ENCODE peak calls at places on chromosome 14, in eight cellular contexts. Y, S, L, T, B, N, C and O are unnamed samples.
A peak's percentile ranks its signal among the peaks of the same experiment; 100 is the strongest.

GRCh38 chr14:93744176-93744575 is 44.1 kb downstream of the PRIMA1 start:
- DNase-seq in Y (no peak), S (no peak), L (no peak), T (no peak), B (no peak), N (no peak), C (no peak), O (no peak)

GRCh38 chr14:88129306-88130056 is 124.5 kb downstream of the GPR65 start:
- DNase-seq in Y (peak; percentile 22), S (no peak), L (no peak), T (no peak), B (no peak), N (no peak), C (peak; percentile 24), O (peak; percentile 15)

GRCh38 chr14:92613008-92613658 is 99.6 kb downstream of the RIN3 start:
- DNase-seq in Y (peak; percentile 30), S (peak; percentile 79), L (peak; percentile 71), T (no peak), B (peak; percentile 78), N (no peak), C (no peak), O (peak; percentile 74)

GRCh38 chr14:68027276-68027675 is 207.7 kb downstream of the RAD51B start:
- DNase-seq in Y (no peak), S (no peak), L (no peak), T (no peak), B (no peak), N (no peak), C (no peak), O (no peak)

GRCh38 chr14:46496409-46496808 is 155.2 kb downstream of the RPL10L start:
- DNase-seq in Y (no peak), S (no peak), L (no peak), T (no peak), B (no peak), N (no peak), C (no peak), O (no peak)

GRCh38 chr14:67650694-67651093 is 23.7 kb downstream of the VTI1B start:
- DNase-seq in Y (no peak), S (no peak), L (no peak), T (no peak), B (no peak), N (no peak), C (no peak), O (no peak)

GRCh38 chr14:83913466-83913865 is 1616.5 kb upstream of the FLRT2 start:
- DNase-seq in Y (no peak), S (no peak), L (no peak), T (no peak), B (no peak), N (no peak), C (no peak), O (no peak)

GRCh38 chr14:51430600-51430999 is 190.6 kb downstream of the TMX1 start:
- DNase-seq in Y (no peak), S (no peak), L (no peak), T (no peak), B (peak; percentile 52), N (no peak), C (no peak), O (no peak)

GRCh38 chr14:23113346-23114119 is 5.5 kb downstream of the CEBPE start:
- DNase-seq in Y (no peak), S (no peak), L (no peak), T (no peak), B (peak; percentile 17), N (no peak), C (no peak), O (no peak)

GRCh38 chr14:24982472-24983155 is 67.3 kb downstream of the STXBP6 start:
- DNase-seq in Y (no peak), S (no peak), L (no peak), T (no peak), B (no peak), N (no peak), C (no peak), O (no peak)

GRCh38 chr14:41498959-41499358 is 107.7 kb upstream of the LRFN5 start:
- DNase-seq in Y (no peak), S (no peak), L (no peak), T (no peak), B (no peak), N (no peak), C (no peak), O (no peak)

GRCh38 chr14:75450381-75451276 is 22.8 kb downstream of the JDP2 start:
- DNase-seq in Y (peak; percentile 67), S (no peak), L (peak; percentile 62), T (peak; percentile 93), B (no peak), N (peak; percentile 64), C (no peak), O (peak; percentile 82)

GRCh38 chr14:91926131-91926890 is 21.2 kb downstream of the FBLN5 start:
- DNase-seq in Y (no peak), S (no peak), L (no peak), T (no peak), B (no peak), N (no peak), C (no peak), O (no peak)

GRCh38 chr14:34536951-34537676 is 2.4 kb downstream of the EAPP start:
- DNase-seq in Y (no peak), S (peak; percentile 13), L (no peak), T (no peak), B (no peak), N (no peak), C (no peak), O (no peak)

GRCh38 chr14:89061696-89062095 is 237.2 kb downstream of the TTC8 start:
- DNase-seq in Y (no peak), S (no peak), L (no peak), T (no peak), B (no peak), N (no peak), C (no peak), O (no peak)

GRCh38 chr14:24066490-24067132 is 4.8 kb upstream of the CPNE6 start:
- DNase-seq in Y (no peak), S (peak; percentile 43), L (no peak), T (no peak), B (no peak), N (no peak), C (no peak), O (no peak)

GRCh38 chr14:69039287-69039628 is 60.2 kb upstream of the ACTN1 start:
- DNase-seq in Y (no peak), S (no peak), L (no peak), T (no peak), B (no peak), N (no peak), C (no peak), O (no peak)

GRCh38 chr14:91223028-91223783 is 21.3 kb downstream of the GPR68 start:
- DNase-seq in Y (no peak), S (no peak), L (no peak), T (no peak), B (no peak), N (no peak), C (no peak), O (no peak)

GRCh38 chr14:49691031-49691430 is 1.9 kb upstream of the KLHDC1 start:
- DNase-seq in Y (no peak), S (no peak), L (no peak), T (no peak), B (no peak), N (no peak), C (no peak), O (no peak)

GRCh38 chr14:67269338-67270060 is 28.3 kb downstream of the PALS1 start:
- DNase-seq in Y (no peak), S (no peak), L (no peak), T (no peak), B (peak; percentile 62), N (no peak), C (no peak), O (no peak)

GRCh38 chr14:96235426-96235825 is 20.6 kb upstream of the BDKRB1 start:
- DNase-seq in Y (no peak), S (no peak), L (no peak), T (no peak), B (no peak), N (no peak), C (no peak), O (no peak)

GRCh38 chr14:99304208-99304607 is 32.2 kb upstream of the BCL11B start:
- DNase-seq in Y (no peak), S (no peak), L (no peak), T (no peak), B (no peak), N (no peak), C (no peak), O (no peak)
- H3K9me3 ChIP-seq in Y (peaks cover 11% of the 10 kb centered on the region), S (no peaks in the 10 kb centered on the region), L (peaks cover 9% of the 10 kb centered on the region), T (no peaks in the 10 kb centered on the region), B (peaks cover 22% of the 10 kb centered on the region), N (no peaks in the 10 kb centered on the region), C (peaks cover 5% of the 10 kb centered on the region), O (no peaks in the 10 kb centered on the region)

GRCh38 chr14:64221604-64222003 is 72.6 kb downstream of the ESR2 start:
- DNase-seq in Y (no peak), S (no peak), L (no peak), T (no peak), B (no peak), N (no peak), C (no peak), O (no peak)
- TF ChIP-seq CTCF in Y (no peak), S (no peak), L (no peak), T (no peak), B (no peak), N (no peak), C (no peak), O (no peak)

DNA sequence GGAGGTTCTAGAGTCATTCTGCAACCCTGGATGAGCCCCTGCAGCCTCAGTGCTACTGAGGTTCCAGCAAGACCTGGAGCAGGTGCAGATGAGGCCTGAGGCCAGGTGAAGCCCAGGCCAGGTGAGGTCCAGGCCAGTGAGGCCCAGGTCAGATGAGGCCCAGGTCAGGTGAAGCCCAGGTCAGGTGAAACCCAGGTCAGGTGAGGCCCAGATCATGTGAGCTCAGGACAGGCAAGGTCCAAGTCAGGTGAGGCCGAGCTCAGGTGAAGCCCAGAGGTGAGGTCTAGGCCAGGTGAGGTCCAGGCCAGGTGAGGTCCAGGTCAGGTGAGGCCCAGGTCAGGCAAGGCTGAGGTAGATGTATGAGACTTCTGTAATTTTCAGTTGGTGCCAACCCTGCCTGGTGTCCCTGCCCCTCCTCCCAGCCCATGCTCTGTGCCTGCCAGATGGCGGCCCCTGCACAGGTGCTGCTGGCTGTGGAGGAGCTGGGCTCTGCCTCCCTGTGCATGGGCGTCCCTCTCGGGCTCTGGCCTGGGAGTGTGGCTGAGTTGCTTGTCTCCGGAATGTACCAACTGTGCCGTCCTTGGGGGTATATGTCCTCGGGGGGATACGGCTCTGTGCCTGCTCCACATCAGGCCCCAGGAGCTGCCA is 388.5 kb downstream of the TMEM121 start:
- DNase-seq in Y (no peak), S (peak; percentile 50), L (peak; percentile 16), T (no peak), B (no peak), N (no peak), C (peak; percentile 12), O (peak; percentile 34)
- H3K9me3 ChIP-seq in Y (peaks cover 11% of the 10 kb centered on the region), S (no peaks in the 10 kb centered on the region), L (no peaks in the 10 kb centered on the region), T (no peaks in the 10 kb centered on the region), B (no peaks in the 10 kb centered on the region), N (peaks cover 7% of the 10 kb centered on the region), C (no peaks in the 10 kb centered on the region), O (no peaks in the 10 kb centered on the region)

GRCh38 chr14:105290598-105291356 is 10.0 kb downstream of the BRF1 start:
- DNase-seq in Y (no peak), S (no peak), L (no peak), T (no peak), B (peak; percentile 44), N (no peak), C (no peak), O (no peak)

GRCh38 chr14:105299654-105300541 is 903 bp downstream of the BRF1 start:
- DNase-seq in Y (no peak), S (no peak), L (peak; percentile 72), T (no peak), B (no peak), N (peak; percentile 48), C (no peak), O (no peak)

GRCh38 chr14:105292810-105293711 is 7.7 kb downstream of the BRF1 start:
- DNase-seq in Y (no peak), S (no peak), L (no peak), T (peak; percentile 15), B (no peak), N (no peak), C (no peak), O (no peak)

GRCh38 chr14:105294142-105294597 is 6.6 kb downstream of the BRF1 start:
- DNase-seq in Y (peak; percentile 83), S (no peak), L (no peak), T (peak; percentile 15), B (peak; percentile 16), N (no peak), C (no peak), O (no peak)
- TF ChIP-seq CTCF in Y (no peak), S (no peak), L (no peak), T (no peak), B (no peak), N (no peak), C (no peak), O (no peak)